ENCODE peak calls at places on chromosomes 1 and 21, in four cellular contexts. Z is adrenal gland, E is fibroblast of lung, Q is neural crest cell. O is an unnamed sample.

GRCh38 chr1:80509965-80510522 is 1290.7 kb upstream of the ADGRL2 start:
- DNase-seq in Q (no peak), E (no peak), Z (no peak), O (no peak)

GRCh38 chr21:33011462-33011861 is 14.3 kb upstream of the OLIG2 start:
- DNase-seq in E (peak; percentile 70), Z (peak; percentile 41), Q (no peak), O (no peak)

GRCh38 chr1:7640920-7641319 is 130.2 kb upstream of the VAMP3 start:
- DNase-seq in E (no peak), Q (no peak), Z (no peak), O (no peak)

GRCh38 chr1:235108185-235108593 is 20.4 kb downstream of the TOMM20 start:
- DNase-seq in Z (no peak), E (no peak), Q (no peak), O (no peak)

GRCh38 chr1:15124362-15125100 is 29.0 kb upstream of the TMEM51 start:
- DNase-seq in E (no peak), Z (no peak), Q (no peak), O (no peak)

GRCh38 chr1:168161459-168161858 is 17.3 kb upstream of the TIPRL start:
- DNase-seq in E (no peak), Z (no peak), Q (no peak), O (no peak)

GRCh38 chr21:34926784-34927548 is 122.1 kb downstream of the RUNX1 start:
- DNase-seq in Z (no peak), E (peak; percentile 46), Q (no peak), O (no peak)

GRCh38 chr1:24849653-24850295 is 80.3 kb downstream of the RUNX3 start:
- DNase-seq in Q (no peak), Z (peak; percentile 29), E (no peak), O (no peak)

GRCh38 chr21:29024474-29025327 is at the start of gene USP16:
- DNase-seq in Z (peak; percentile 98), Q (peak; percentile 92), E (peak; percentile 100), O (peak; percentile 95)
- TF ChIP-seq CTCF in Z (no peak), Q (no peak), E (no peak), O (peak; percentile 19)

DNA sequence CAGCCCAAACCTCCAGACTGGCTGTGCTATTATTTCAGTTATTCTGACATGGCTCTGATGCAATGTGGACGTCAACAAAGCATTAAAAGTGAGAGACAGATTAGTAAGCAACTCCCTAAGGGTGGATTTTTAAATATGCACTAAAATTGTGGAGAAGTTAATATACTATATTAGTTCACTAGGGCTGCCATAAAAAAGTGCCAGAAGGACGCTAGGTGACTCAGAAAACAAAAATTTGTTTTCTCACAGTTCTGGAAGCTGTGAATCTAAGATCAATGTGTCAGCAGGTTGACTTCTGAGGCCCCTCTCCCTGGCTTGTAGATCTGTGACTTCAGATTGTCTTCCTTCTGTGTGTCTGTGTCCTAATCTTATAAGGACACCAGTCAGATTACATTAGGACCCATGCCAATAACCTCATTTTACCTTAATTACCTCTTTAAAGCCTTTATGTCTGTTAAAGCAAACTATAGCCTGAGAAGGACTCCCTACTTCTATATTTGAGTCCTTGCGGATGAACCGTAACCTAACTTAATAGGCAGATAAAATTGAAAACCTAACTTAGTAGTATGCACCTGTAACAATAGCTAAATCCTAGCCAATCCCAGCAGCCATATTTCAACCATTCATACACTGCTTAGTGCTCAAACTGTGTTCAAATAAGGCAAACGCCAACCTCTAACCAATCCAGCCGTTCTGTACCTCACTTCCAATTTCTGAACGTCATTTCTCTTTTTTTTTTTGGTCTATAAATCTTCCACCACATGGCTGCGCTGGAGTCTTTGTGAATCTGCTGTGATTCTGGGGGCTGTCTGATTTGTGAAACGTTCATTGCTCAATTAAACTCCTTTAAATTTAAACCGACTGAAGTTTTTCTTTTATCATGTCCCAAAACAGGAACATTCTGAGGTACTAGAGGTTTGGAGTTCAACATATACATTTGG is 65.9 kb upstream of the BACH1 start:
- DNase-seq in Z (no peak), Q (no peak), E (peak; percentile 77), O (no peak)
- TF ChIP-seq CTCF in Z (no peak), Q (no peak), E (no peak), O (no peak)

DNA sequence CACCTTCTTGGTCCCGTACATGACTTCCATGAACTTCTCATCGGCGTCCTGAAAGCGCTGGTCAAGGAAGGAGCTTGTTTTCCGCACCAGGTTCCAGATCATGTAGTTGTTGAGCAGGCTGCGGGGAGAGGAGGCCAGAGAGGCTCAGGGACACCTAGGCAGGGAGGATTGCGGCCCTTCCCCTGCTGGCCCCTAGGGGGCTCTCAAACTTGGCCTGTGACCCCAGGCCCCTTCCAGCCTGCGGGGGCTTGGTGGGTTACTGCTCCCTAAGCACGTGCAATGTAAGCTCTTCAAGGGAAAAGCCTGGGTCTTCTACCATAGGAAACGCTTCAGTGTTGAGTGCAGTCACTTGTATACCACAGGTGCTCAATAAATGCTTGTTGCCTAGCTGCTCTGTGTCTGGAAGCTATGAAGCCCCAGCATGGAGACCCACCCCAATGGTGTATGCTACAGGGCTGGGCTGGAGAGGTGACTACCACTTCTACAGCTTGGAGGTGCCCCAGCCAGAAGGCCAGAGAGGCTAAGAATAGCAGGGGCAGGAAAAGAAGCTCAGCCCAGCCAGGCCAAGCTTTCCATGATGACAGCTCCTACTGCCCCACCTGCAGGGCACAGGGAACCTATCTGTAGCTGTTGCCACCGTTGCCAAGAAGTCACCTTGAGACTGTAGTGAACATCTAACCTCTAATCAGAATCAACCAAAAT is 45.1 kb downstream of the ECE1 start:
- DNase-seq in E (no peak), Z (no peak), Q (no peak), O (no peak)
- TF ChIP-seq CTCF in E (peak; percentile 46), Z (peak; percentile 12), Q (peak; percentile 49), O (peak; percentile 30)

GRCh38 chr1:1841575-1841991 is 49.3 kb downstream of the GNB1 start:
- DNase-seq in Q (no peak), Z (no peak), E (no peak), O (no peak)
- TF ChIP-seq CTCF in Q (no peak), Z (no peak), E (peak; percentile 29), O (no peak)

DNA sequence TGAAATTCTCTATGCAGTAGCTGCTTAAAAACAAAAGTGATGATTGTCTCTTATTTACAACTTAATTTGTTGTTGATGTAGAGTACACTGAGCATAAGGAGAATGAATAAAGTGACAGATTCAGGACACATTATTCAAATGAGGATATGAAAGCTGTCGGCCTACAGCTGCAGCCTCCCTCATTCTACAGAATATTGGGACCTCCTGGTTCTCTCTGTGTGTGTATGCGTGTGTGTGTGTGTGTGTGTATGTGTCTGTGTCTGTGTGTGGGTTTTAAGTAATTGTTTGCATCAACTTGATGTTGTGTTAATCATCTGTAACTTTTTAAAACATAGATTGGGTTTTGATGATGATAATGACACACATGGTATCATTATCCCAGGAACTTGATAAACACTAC is 17.9 kb downstream of the PROX1 start:
- DNase-seq in Z (no peak), Q (no peak), E (no peak), O (no peak)
- TF ChIP-seq CTCF in Z (no peak), Q (no peak), E (no peak), O (no peak)

GRCh38 chr1:57423135-57424131 is at the start of gene DAB1:
- DNase-seq in E (peak; percentile 37), Q (peak; percentile 32), Z (no peak), O (no peak)

GRCh38 chr1:57422271-57423134 is 1.4 kb downstream of the DAB1 start:
- DNase-seq in Q (peak; percentile 57), E (peak; percentile 36), Z (no peak), O (no peak)

GRCh38 chr1:57421366-57421765 is 2.5 kb downstream of the DAB1 start:
- DNase-seq in Z (no peak), E (no peak), Q (no peak), O (no peak)

DNA sequence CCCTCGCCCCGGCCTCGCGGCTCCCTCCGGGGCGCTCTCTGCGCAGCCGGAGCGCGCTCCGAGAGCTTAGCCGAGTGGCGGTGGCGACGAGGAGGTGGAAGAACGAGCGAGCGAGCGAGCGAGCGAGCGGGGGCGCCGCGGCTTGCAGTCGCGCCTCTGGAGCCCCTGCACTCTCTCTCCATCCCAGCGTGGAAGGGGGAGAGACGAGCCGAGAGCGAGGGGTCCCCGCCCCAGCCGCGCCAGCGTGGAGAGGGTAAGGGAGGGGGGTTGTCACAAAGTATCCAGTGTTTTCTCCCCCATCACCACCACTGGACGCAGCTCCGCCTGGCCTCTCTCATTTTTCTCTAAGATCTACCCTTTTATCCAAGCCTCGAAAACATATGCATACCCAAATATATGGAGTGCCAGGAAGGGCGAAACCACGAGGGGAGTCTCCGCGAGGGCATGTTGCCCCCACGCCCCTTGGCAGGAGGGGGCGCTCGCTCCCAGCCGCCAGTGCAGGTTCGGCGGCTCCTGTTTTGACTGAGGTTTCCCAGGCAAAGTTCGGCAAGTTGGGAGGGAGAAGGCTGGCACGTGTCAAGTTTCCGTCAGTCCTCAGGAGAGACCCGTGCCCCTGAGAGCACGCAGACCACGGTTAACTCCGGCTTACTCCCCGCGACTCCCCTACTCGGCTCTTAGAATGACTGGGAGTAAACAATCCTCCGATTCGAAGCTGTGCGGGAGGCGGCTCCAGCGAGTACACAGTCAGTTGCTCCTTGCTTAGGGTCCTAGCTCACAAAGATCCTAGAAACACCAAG is 569 bp upstream of the DAB1 start:
- DNase-seq in Z (no peak), E (peak; percentile 32), Q (peak; percentile 58), O (peak; percentile 64)
- TF ChIP-seq CTCF in Z (peak; percentile 33), E (peak; percentile 68), Q (peak; percentile 75), O (peak; percentile 28)

DNA sequence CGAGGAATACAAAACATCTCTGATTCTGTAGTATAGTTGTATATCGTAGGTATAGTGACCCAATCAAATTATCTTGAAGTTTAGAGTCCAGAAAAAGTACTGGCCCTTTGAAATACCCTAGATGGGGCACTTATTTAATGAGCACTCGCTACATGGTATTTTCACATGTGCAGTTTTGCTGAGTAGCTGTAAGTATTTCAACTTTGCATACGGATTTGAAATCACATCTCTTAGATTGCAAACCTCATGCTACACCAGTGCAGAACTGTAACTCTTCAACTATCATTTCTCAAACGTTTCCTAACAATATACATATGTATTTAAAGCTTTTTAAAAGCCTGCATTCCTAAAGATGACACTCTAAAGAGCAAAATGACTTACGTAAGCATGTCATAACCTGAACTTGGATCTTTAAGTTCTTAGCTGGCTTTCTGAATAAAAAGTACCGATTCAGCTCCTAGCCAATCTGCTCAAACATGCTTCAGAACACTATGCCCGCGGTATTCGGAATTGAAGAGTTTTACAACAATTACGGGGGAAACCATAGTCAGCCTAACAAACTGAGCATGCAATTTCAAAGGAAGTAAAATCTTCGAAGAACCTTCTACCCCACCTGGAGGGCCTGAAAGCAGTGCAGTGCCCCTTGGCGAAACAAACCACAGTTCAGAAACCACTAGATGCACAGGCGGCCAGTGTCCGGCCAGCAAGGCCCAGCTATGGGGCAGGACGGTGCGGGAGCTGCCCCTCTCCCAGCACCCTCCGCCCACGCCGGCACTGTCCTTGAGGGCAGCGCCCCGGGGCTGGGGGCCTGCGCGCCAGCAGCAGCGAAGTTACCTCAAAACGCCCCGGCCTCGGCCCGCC is 878 bp downstream of the FH start:
- DNase-seq in Q (peak; percentile 22), Z (peak; percentile 38), E (peak; percentile 45), O (peak; percentile 74)
- TF ChIP-seq CTCF in Q (no peak), Z (no peak), E (no peak), O (no peak)